ENCODE peak calls at places on chromosomes 3 and 15, in nine cellular contexts. One of them, this sample, is unnamed.

GRCh38 chr3:144031938-144032337 is 60.3 kb downstream of the DIPK2A start:
- DNase-seq in WTC11: no peak
- DNase-seq in uterus: no peak
- DNase-seq in fibroblast of mammary gland: peak
- DNase-seq in GM10248: no peak
- DNase-seq in body of pancreas: peak
- DNase-seq in RWPE1: no peak
- DNase-seq in progenitor cell of endocrine pancreas: no peak
- DNase-seq in cardiac fibroblast: peak
- DNase-seq in this sample: peak

GRCh38 chr15:51450001-51450400 is 108.5 kb downstream of the GLDN start:
- DNase-seq in WTC11: no peak
- DNase-seq in body of pancreas: peak
- DNase-seq in cardiac fibroblast: peak
- DNase-seq in progenitor cell of endocrine pancreas: no peak
- DNase-seq in fibroblast of mammary gland: no peak
- DNase-seq in RWPE1: peak
- DNase-seq in uterus: no peak
- DNase-seq in GM10248: no peak
- DNase-seq in this sample: no peak

GRCh38 chr3:140829796-140830195 is 111.8 kb upstream of the SLC25A36 start:
- DNase-seq in uterus: no peak
- DNase-seq in GM10248: no peak
- DNase-seq in body of pancreas: no peak
- DNase-seq in RWPE1: no peak
- DNase-seq in fibroblast of mammary gland: no peak
- DNase-seq in progenitor cell of endocrine pancreas: no peak
- DNase-seq in cardiac fibroblast: no peak
- DNase-seq in WTC11: no peak
- DNase-seq in this sample: no peak

GRCh38 chr15:78264304-78265136 is at the start of gene DNAJA4:
- DNase-seq in fibroblast of mammary gland: peak
- DNase-seq in GM10248: peak
- DNase-seq in progenitor cell of endocrine pancreas: no peak
- DNase-seq in uterus: peak
- DNase-seq in body of pancreas: peak
- DNase-seq in WTC11: peak
- DNase-seq in cardiac fibroblast: peak
- DNase-seq in RWPE1: no peak
- DNase-seq in this sample: peak

GRCh38 chr3:37668831-37669610 is 192.7 kb upstream of the CTDSPL start:
- DNase-seq in progenitor cell of endocrine pancreas: no peak
- DNase-seq in WTC11: no peak
- DNase-seq in RWPE1: no peak
- DNase-seq in cardiac fibroblast: no peak
- DNase-seq in GM10248: no peak
- DNase-seq in fibroblast of mammary gland: no peak
- DNase-seq in uterus: no peak
- DNase-seq in body of pancreas: peak
- DNase-seq in this sample: peak

GRCh38 chr15:29822685-29823459 is 604 bp upstream of the TJP1 start:
- DNase-seq in GM10248: no peak
- DNase-seq in fibroblast of mammary gland: peak
- DNase-seq in uterus: peak
- DNase-seq in progenitor cell of endocrine pancreas: peak
- DNase-seq in cardiac fibroblast: peak
- DNase-seq in WTC11: peak
- DNase-seq in RWPE1: peak
- DNase-seq in body of pancreas: peak
- DNase-seq in this sample: peak

GRCh38 chr15:77554306-77555080 is 78.2 kb downstream of the LINGO1 start:
- DNase-seq in body of pancreas: no peak
- DNase-seq in progenitor cell of endocrine pancreas: no peak
- DNase-seq in RWPE1: no peak
- DNase-seq in GM10248: no peak
- DNase-seq in fibroblast of mammary gland: no peak
- DNase-seq in uterus: no peak
- DNase-seq in WTC11: no peak
- DNase-seq in cardiac fibroblast: no peak
- DNase-seq in this sample: no peak

GRCh38 chr15:100132309-100132708 is 209.5 kb downstream of the ADAMTS17 start:
- DNase-seq in progenitor cell of endocrine pancreas: no peak
- DNase-seq in cardiac fibroblast: no peak
- DNase-seq in GM10248: no peak
- DNase-seq in body of pancreas: no peak
- DNase-seq in fibroblast of mammary gland: no peak
- DNase-seq in WTC11: no peak
- DNase-seq in RWPE1: no peak
- DNase-seq in uterus: no peak
- DNase-seq in this sample: no peak

GRCh38 chr3:12908136-12908730 is 66.9 kb upstream of the RPL32 start:
- DNase-seq in cardiac fibroblast: no peak
- DNase-seq in body of pancreas: no peak
- DNase-seq in uterus: no peak
- DNase-seq in fibroblast of mammary gland: no peak
- DNase-seq in RWPE1: no peak
- DNase-seq in WTC11: no peak
- DNase-seq in GM10248: no peak
- DNase-seq in progenitor cell of endocrine pancreas: no peak
- DNase-seq in this sample: no peak

GRCh38 chr3:151724846-151725562 is 8.7 kb upstream of the AADACL2 start:
- DNase-seq in uterus: no peak
- DNase-seq in progenitor cell of endocrine pancreas: no peak
- DNase-seq in body of pancreas: no peak
- DNase-seq in WTC11: no peak
- DNase-seq in fibroblast of mammary gland: peak
- DNase-seq in RWPE1: no peak
- DNase-seq in GM10248: no peak
- DNase-seq in cardiac fibroblast: no peak
- DNase-seq in this sample: no peak

DNA sequence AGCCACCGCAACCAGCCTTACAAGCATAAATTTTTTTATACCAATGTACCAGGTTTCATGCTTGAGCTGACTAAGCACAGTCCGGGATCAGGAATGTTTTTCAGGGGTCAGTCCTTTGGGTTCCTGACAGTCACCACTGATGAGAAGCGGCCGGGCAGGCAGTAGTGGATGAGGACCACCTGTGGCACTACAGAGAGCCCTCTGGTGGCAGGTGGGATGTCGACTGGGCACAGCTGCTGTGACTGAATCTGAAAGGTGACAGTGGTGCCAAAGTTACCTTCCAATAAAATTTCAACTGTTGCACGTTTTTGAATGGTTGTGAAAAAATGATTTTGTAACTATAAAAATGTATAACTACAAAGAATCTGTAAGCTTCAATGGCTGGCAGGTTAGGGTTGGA is 34.0 kb downstream of the TPRA1 start:
- DNase-seq in cardiac fibroblast: no peak
- DNase-seq in progenitor cell of endocrine pancreas: no peak
- DNase-seq in uterus: no peak
- DNase-seq in body of pancreas: no peak
- DNase-seq in RWPE1: no peak
- DNase-seq in fibroblast of mammary gland: no peak
- DNase-seq in GM10248: no peak
- DNase-seq in WTC11: peak
- DNase-seq in this sample: no peak
- TF ChIP-seq CTCF in cardiac fibroblast: no peak
- TF ChIP-seq CTCF in progenitor cell of endocrine pancreas: peak
- TF ChIP-seq CTCF in uterus: no peak
- TF ChIP-seq CTCF in body of pancreas: no peak
- TF ChIP-seq CTCF in RWPE1: no peak
- TF ChIP-seq CTCF in fibroblast of mammary gland: no peak
- TF ChIP-seq CTCF in GM10248: no peak
- TF ChIP-seq CTCF in WTC11: no peak
- TF ChIP-seq CTCF in this sample: no peak

GRCh38 chr15:64334530-64334929 is 21.4 kb downstream of the CSNK1G1 start:
- DNase-seq in body of pancreas: no peak
- DNase-seq in progenitor cell of endocrine pancreas: no peak
- DNase-seq in WTC11: peak
- DNase-seq in fibroblast of mammary gland: no peak
- DNase-seq in RWPE1: no peak
- DNase-seq in cardiac fibroblast: no peak
- DNase-seq in GM10248: no peak
- DNase-seq in uterus: no peak
- DNase-seq in this sample: peak
- TF ChIP-seq CTCF in body of pancreas: no peak
- TF ChIP-seq CTCF in progenitor cell of endocrine pancreas: no peak
- TF ChIP-seq CTCF in WTC11: peak
- TF ChIP-seq CTCF in fibroblast of mammary gland: no peak
- TF ChIP-seq CTCF in RWPE1: no peak
- TF ChIP-seq CTCF in cardiac fibroblast: no peak
- TF ChIP-seq CTCF in GM10248: no peak
- TF ChIP-seq CTCF in uterus: no peak
- TF ChIP-seq CTCF in this sample: no peak

GRCh38 chr3:117355566-117355965 is 646.0 kb downstream of the TUSC7 start:
- DNase-seq in WTC11: peak
- DNase-seq in fibroblast of mammary gland: peak
- DNase-seq in GM10248: peak
- DNase-seq in body of pancreas: peak
- DNase-seq in cardiac fibroblast: peak
- DNase-seq in uterus: no peak
- DNase-seq in progenitor cell of endocrine pancreas: no peak
- DNase-seq in RWPE1: no peak
- DNase-seq in this sample: no peak
- TF ChIP-seq CTCF in WTC11: peak
- TF ChIP-seq CTCF in fibroblast of mammary gland: peak
- TF ChIP-seq CTCF in GM10248: peak
- TF ChIP-seq CTCF in body of pancreas: peak
- TF ChIP-seq CTCF in cardiac fibroblast: no peak
- TF ChIP-seq CTCF in uterus: no peak
- TF ChIP-seq CTCF in progenitor cell of endocrine pancreas: peak
- TF ChIP-seq CTCF in RWPE1: no peak
- TF ChIP-seq CTCF in this sample: peak

GRCh38 chr15:53384417-53384816 is 375.0 kb downstream of the WDR72 start:
- DNase-seq in body of pancreas: peak
- DNase-seq in fibroblast of mammary gland: no peak
- DNase-seq in RWPE1: no peak
- DNase-seq in cardiac fibroblast: no peak
- DNase-seq in progenitor cell of endocrine pancreas: no peak
- DNase-seq in uterus: no peak
- DNase-seq in GM10248: no peak
- DNase-seq in WTC11: peak
- DNase-seq in this sample: peak
- TF ChIP-seq CTCF in body of pancreas: peak
- TF ChIP-seq CTCF in fibroblast of mammary gland: no peak
- TF ChIP-seq CTCF in RWPE1: no peak
- TF ChIP-seq CTCF in cardiac fibroblast: no peak
- TF ChIP-seq CTCF in progenitor cell of endocrine pancreas: peak
- TF ChIP-seq CTCF in uterus: no peak
- TF ChIP-seq CTCF in GM10248: no peak
- TF ChIP-seq CTCF in WTC11: peak
- TF ChIP-seq CTCF in this sample: peak

DNA sequence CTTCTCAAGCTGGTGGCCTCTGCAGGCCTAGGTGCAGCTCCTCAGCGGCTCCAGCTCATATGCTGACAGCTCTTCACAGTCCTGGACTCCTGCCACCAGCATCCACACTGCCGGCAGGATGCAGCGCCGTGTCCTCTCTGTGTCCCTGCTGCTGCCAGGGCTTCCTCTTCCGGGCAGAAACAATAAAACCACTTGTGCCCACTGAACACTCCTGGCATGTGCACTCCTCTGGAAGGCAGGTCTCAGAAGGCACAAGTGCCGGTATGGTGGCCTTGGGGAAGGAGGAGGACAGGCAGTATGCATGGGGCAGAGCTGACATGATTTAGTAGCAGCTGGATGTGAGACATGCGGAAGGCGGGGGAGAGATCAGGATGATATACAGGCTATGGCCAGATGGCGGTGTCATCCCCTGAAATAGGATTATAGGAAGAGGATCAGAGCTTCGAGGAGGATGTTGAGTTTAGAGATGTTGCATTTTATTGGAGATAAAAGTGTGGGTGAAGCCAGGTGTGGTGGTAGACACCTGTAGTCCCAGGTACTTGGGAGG is 7.5 kb upstream of the MAN2A2 start:
- DNase-seq in body of pancreas: no peak
- DNase-seq in progenitor cell of endocrine pancreas: no peak
- DNase-seq in uterus: no peak
- DNase-seq in GM10248: no peak
- DNase-seq in WTC11: no peak
- DNase-seq in fibroblast of mammary gland: no peak
- DNase-seq in RWPE1: no peak
- DNase-seq in cardiac fibroblast: no peak
- DNase-seq in this sample: peak
- TF ChIP-seq CTCF in body of pancreas: no peak
- TF ChIP-seq CTCF in progenitor cell of endocrine pancreas: no peak
- TF ChIP-seq CTCF in uterus: no peak
- TF ChIP-seq CTCF in GM10248: no peak
- TF ChIP-seq CTCF in WTC11: no peak
- TF ChIP-seq CTCF in fibroblast of mammary gland: peak
- TF ChIP-seq CTCF in RWPE1: no peak
- TF ChIP-seq CTCF in cardiac fibroblast: no peak
- TF ChIP-seq CTCF in this sample: peak

GRCh38 chr3:10709110-10709781 is 106.8 kb upstream of the SLC6A11 start:
- DNase-seq in WTC11: no peak
- DNase-seq in uterus: no peak
- DNase-seq in body of pancreas: no peak
- DNase-seq in GM10248: no peak
- DNase-seq in RWPE1: no peak
- DNase-seq in progenitor cell of endocrine pancreas: no peak
- DNase-seq in cardiac fibroblast: no peak
- DNase-seq in fibroblast of mammary gland: no peak
- DNase-seq in this sample: no peak
- TF ChIP-seq CTCF in WTC11: no peak
- TF ChIP-seq CTCF in uterus: peak
- TF ChIP-seq CTCF in body of pancreas: no peak
- TF ChIP-seq CTCF in GM10248: no peak
- TF ChIP-seq CTCF in RWPE1: no peak
- TF ChIP-seq CTCF in progenitor cell of endocrine pancreas: no peak
- TF ChIP-seq CTCF in cardiac fibroblast: no peak
- TF ChIP-seq CTCF in fibroblast of mammary gland: no peak
- TF ChIP-seq CTCF in this sample: no peak

DNA sequence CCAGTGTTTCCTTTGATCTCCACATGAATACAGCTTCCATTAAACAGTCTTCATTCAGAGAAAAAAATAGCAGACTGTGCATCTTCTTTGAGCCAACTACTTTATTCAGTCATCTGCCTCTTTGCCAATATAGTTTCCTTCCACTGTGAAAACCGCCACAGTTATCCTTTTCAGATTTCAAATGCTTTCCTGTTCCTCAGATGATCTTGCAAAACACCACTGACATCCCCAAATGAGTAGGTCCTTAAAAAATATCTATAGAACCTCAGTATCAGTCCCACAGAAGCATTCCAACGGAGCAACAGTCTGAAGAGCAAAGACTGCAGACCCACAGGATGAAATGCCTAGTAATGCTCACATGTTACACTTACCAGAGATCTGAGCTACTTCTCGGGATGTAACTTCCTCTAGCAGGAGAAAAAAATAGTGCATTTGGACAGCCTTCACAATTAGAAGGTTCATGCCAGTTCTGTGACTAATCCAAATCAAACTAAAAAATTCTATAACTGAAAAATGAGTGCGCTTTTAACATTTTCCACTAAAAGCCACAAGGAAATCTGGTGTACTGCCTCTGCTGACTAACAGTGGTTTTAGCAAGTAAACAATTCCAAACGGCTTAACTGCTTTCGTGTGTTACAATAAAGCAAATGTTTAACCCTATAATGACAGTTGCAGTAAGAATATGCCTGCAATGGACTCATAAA is at the start of gene ANKRD28:
- DNase-seq in fibroblast of mammary gland: peak
- DNase-seq in GM10248: no peak
- DNase-seq in RWPE1: peak
- DNase-seq in body of pancreas: peak
- DNase-seq in uterus: no peak
- DNase-seq in progenitor cell of endocrine pancreas: no peak
- DNase-seq in WTC11: no peak
- DNase-seq in cardiac fibroblast: peak
- DNase-seq in this sample: peak
- TF ChIP-seq CTCF in fibroblast of mammary gland: peak
- TF ChIP-seq CTCF in GM10248: no peak
- TF ChIP-seq CTCF in RWPE1: peak
- TF ChIP-seq CTCF in body of pancreas: peak
- TF ChIP-seq CTCF in uterus: no peak
- TF ChIP-seq CTCF in progenitor cell of endocrine pancreas: peak
- TF ChIP-seq CTCF in WTC11: no peak
- TF ChIP-seq CTCF in cardiac fibroblast: peak
- TF ChIP-seq CTCF in this sample: no peak

This sample was measured in adrenal gland.